ENCODE peak calls at places on chromosomes 1 and 21, in four cellular contexts. G, P, W and I are unnamed samples.

GRCh38 chr21:17454315-17455027 is 58.4 kb upstream of the CXADR start:
- DNase-seq in W (peak; percentile 15), G (peak; percentile 90), P (peak; percentile 98), I (peak; percentile 92)

GRCh38 chr21:21210552-21210951 is 212.3 kb downstream of the NCAM2 start:
- DNase-seq in P (no peak), G (no peak), W (no peak), I (no peak)

GRCh38 chr1:10733967-10734366 is 62.5 kb downstream of the CASZ1 start:
- DNase-seq in G (no peak), W (no peak), P (no peak), I (no peak)

GRCh38 chr1:167262820-167263219 is 42.1 kb downstream of the POU2F1 start:
- DNase-seq in P (no peak), G (no peak), W (no peak), I (no peak)

GRCh38 chr1:54645806-54646676 is 4.5 kb downstream of the MROH7 start:
- DNase-seq in P (no peak), G (no peak), W (no peak), I (peak; percentile 13)

GRCh38 chr1:43621386-43621785 is 28.6 kb upstream of the KDM4A start:
- DNase-seq in G (no peak), W (no peak), P (no peak), I (no peak)

GRCh38 chr1:121544500-121544899 is 359.7 kb downstream of the SRGAP2C start:
- DNase-seq in G (no peak), W (no peak), P (no peak), I (no peak)

GRCh38 chr1:150751443-150751842 is 14.1 kb downstream of the CTSS start:
- DNase-seq in W (no peak), P (no peak), G (no peak), I (no peak)

GRCh38 chr1:32818804-32819541 is 1.5 kb downstream of the S100PBP start:
- DNase-seq in G (no peak), W (no peak), P (no peak), I (no peak)

GRCh38 chr1:168408531-168409242 is 128.0 kb downstream of the TBX19 start:
- DNase-seq in P (peak; percentile 90), W (no peak), G (peak; percentile 82), I (peak; percentile 22)

GRCh38 chr1:240644732-240645131 is 32.8 kb upstream of the GREM2 start:
- DNase-seq in G (no peak), W (no peak), P (no peak), I (no peak)

GRCh38 chr1:9852410-9853301 is 28.9 kb upstream of the CLSTN1 start:
- DNase-seq in P (peak; percentile 23), W (no peak), G (peak; percentile 78), I (peak; percentile 59)